ENCODE peak calls at places on chromosomes 16 and 17, in nine cellular contexts. One of them, this sample, is unnamed.

GRCh38 chr17:40071720-40072480 is 9.1 kb downstream of the THRA start:
- DNase-seq in endothelial cell: no peak
- DNase-seq in MV-4-11: no peak
- DNase-seq in heart left ventricle: peak
- DNase-seq in stomach: peak
- DNase-seq in A549: peak
- DNase-seq in activated CD4-positive, alpha-beta T cell treated with anti-CD3 and anti-CD28 coated beads, Interleukin-2, amount 50 U/mL, for 1 hour: no peak
- DNase-seq in EH: peak
- DNase-seq in LoVo: no peak
- DNase-seq in this sample: no peak

GRCh38 chr17:58184986-58185761 is 7.4 kb upstream of the EPX start:
- DNase-seq in endothelial cell: no peak
- DNase-seq in MV-4-11: no peak
- DNase-seq in heart left ventricle: no peak
- DNase-seq in stomach: no peak
- DNase-seq in A549: no peak
- DNase-seq in activated CD4-positive, alpha-beta T cell treated with anti-CD3 and anti-CD28 coated beads, Interleukin-2, amount 50 U/mL, for 1 hour: no peak
- DNase-seq in EH: no peak
- DNase-seq in LoVo: no peak
- DNase-seq in this sample: no peak

GRCh38 chr16:49788505-49788904 is 67.4 kb downstream of the ZNF423 start:
- DNase-seq in endothelial cell: no peak
- DNase-seq in MV-4-11: no peak
- DNase-seq in heart left ventricle: peak
- DNase-seq in stomach: no peak
- DNase-seq in A549: no peak
- DNase-seq in activated CD4-positive, alpha-beta T cell treated with anti-CD3 and anti-CD28 coated beads, Interleukin-2, amount 50 U/mL, for 1 hour: no peak
- DNase-seq in EH: no peak
- DNase-seq in LoVo: no peak
- DNase-seq in this sample: no peak

GRCh38 chr16:58057784-58058183 is 32.2 kb downstream of the MMP15 start:
- DNase-seq in endothelial cell: no peak
- DNase-seq in MV-4-11: no peak
- DNase-seq in heart left ventricle: no peak
- DNase-seq in stomach: no peak
- DNase-seq in A549: no peak
- DNase-seq in activated CD4-positive, alpha-beta T cell treated with anti-CD3 and anti-CD28 coated beads, Interleukin-2, amount 50 U/mL, for 1 hour: no peak
- DNase-seq in EH: no peak
- DNase-seq in LoVo: no peak
- DNase-seq in this sample: no peak

GRCh38 chr17:74846621-74847020 is 13.1 kb downstream of the GRIN2C start:
- DNase-seq in endothelial cell: no peak
- DNase-seq in MV-4-11: no peak
- DNase-seq in heart left ventricle: no peak
- DNase-seq in stomach: no peak
- DNase-seq in A549: no peak
- DNase-seq in activated CD4-positive, alpha-beta T cell treated with anti-CD3 and anti-CD28 coated beads, Interleukin-2, amount 50 U/mL, for 1 hour: no peak
- DNase-seq in EH: no peak
- DNase-seq in LoVo: no peak
- DNase-seq in this sample: no peak

GRCh38 chr16:13436641-13437423 is 483.1 kb upstream of the ERCC4 start:
- DNase-seq in endothelial cell: no peak
- DNase-seq in MV-4-11: no peak
- DNase-seq in heart left ventricle: no peak
- DNase-seq in stomach: no peak
- DNase-seq in A549: peak
- DNase-seq in activated CD4-positive, alpha-beta T cell treated with anti-CD3 and anti-CD28 coated beads, Interleukin-2, amount 50 U/mL, for 1 hour: no peak
- DNase-seq in EH: no peak
- DNase-seq in LoVo: no peak
- DNase-seq in this sample: no peak

GRCh38 chr16:13956635-13957196 is 36.8 kb downstream of the ERCC4 start:
- DNase-seq in endothelial cell: no peak
- DNase-seq in MV-4-11: no peak
- DNase-seq in heart left ventricle: no peak
- DNase-seq in stomach: no peak
- DNase-seq in A549: no peak
- DNase-seq in activated CD4-positive, alpha-beta T cell treated with anti-CD3 and anti-CD28 coated beads, Interleukin-2, amount 50 U/mL, for 1 hour: no peak
- DNase-seq in EH: no peak
- DNase-seq in LoVo: no peak
- DNase-seq in this sample: no peak

GRCh38 chr16:52494145-52494544 is 52.8 kb downstream of the TOX3 start:
- DNase-seq in endothelial cell: no peak
- DNase-seq in MV-4-11: no peak
- DNase-seq in heart left ventricle: no peak
- DNase-seq in stomach: no peak
- DNase-seq in A549: no peak
- DNase-seq in activated CD4-positive, alpha-beta T cell treated with anti-CD3 and anti-CD28 coated beads, Interleukin-2, amount 50 U/mL, for 1 hour: no peak
- DNase-seq in EH: no peak
- DNase-seq in LoVo: no peak
- DNase-seq in this sample: no peak

GRCh38 chr16:75491876-75492275 is 3.4 kb downstream of the CHST6 start:
- DNase-seq in endothelial cell: no peak
- DNase-seq in MV-4-11: no peak
- DNase-seq in heart left ventricle: no peak
- DNase-seq in stomach: no peak
- DNase-seq in A549: peak
- DNase-seq in activated CD4-positive, alpha-beta T cell treated with anti-CD3 and anti-CD28 coated beads, Interleukin-2, amount 50 U/mL, for 1 hour: no peak
- DNase-seq in EH: peak
- DNase-seq in LoVo: peak
- DNase-seq in this sample: peak

GRCh38 chr16:85557976-85558589 is 55.0 kb upstream of the GSE1 start:
- DNase-seq in endothelial cell: no peak
- DNase-seq in MV-4-11: no peak
- DNase-seq in heart left ventricle: peak
- DNase-seq in stomach: peak
- DNase-seq in A549: no peak
- DNase-seq in activated CD4-positive, alpha-beta T cell treated with anti-CD3 and anti-CD28 coated beads, Interleukin-2, amount 50 U/mL, for 1 hour: no peak
- DNase-seq in EH: no peak
- DNase-seq in LoVo: peak
- DNase-seq in this sample: no peak

GRCh38 chr16:50267651-50268050 is 1.3 kb downstream of the ADCY7 start:
- DNase-seq in endothelial cell: no peak
- DNase-seq in MV-4-11: peak
- DNase-seq in heart left ventricle: no peak
- DNase-seq in stomach: no peak
- DNase-seq in A549: no peak
- DNase-seq in activated CD4-positive, alpha-beta T cell treated with anti-CD3 and anti-CD28 coated beads, Interleukin-2, amount 50 U/mL, for 1 hour: no peak
- DNase-seq in EH: no peak
- DNase-seq in LoVo: no peak
- DNase-seq in this sample: no peak

GRCh38 chr16:52569296-52569695 is 22.4 kb upstream of the TOX3 start:
- DNase-seq in endothelial cell: no peak
- DNase-seq in MV-4-11: no peak
- DNase-seq in heart left ventricle: no peak
- DNase-seq in stomach: peak
- DNase-seq in A549: no peak
- DNase-seq in activated CD4-positive, alpha-beta T cell treated with anti-CD3 and anti-CD28 coated beads, Interleukin-2, amount 50 U/mL, for 1 hour: no peak
- DNase-seq in EH: no peak
- DNase-seq in LoVo: no peak
- DNase-seq in this sample: no peak

GRCh38 chr17:72432143-72432604 is 311.4 kb downstream of the SOX9 start:
- DNase-seq in endothelial cell: no peak
- DNase-seq in MV-4-11: no peak
- DNase-seq in heart left ventricle: no peak
- DNase-seq in stomach: no peak
- DNase-seq in A549: no peak
- DNase-seq in activated CD4-positive, alpha-beta T cell treated with anti-CD3 and anti-CD28 coated beads, Interleukin-2, amount 50 U/mL, for 1 hour: no peak
- DNase-seq in EH: peak
- DNase-seq in LoVo: peak
- DNase-seq in this sample: no peak